ENCODE peak calls at places on chromosomes 5 and 9, in nine cellular contexts. One of them, this sample, is unnamed.

GRCh38 chr9:9912459-9912858 is 700.3 kb downstream of the PTPRD start:
- DNase-seq in gastrocnemius medialis: no peak
- DNase-seq in left lobe of liver: no peak
- DNase-seq in DMS153: no peak
- DNase-seq in heart right ventricle: no peak
- DNase-seq in sigmoid colon: no peak
- DNase-seq in bronchial epithelial cell: peak; percentile 15
- DNase-seq in hepatocyte: no peak
- DNase-seq in ELR: peak; percentile 0
- DNase-seq in this sample: peak; percentile 3

GRCh38 chr9:137295313-137296213 is 6.5 kb downstream of the NRARP start:
- DNase-seq in gastrocnemius medialis: no peak
- DNase-seq in left lobe of liver: no peak
- DNase-seq in DMS153: no peak
- DNase-seq in heart right ventricle: peak; percentile 19
- DNase-seq in sigmoid colon: no peak
- DNase-seq in bronchial epithelial cell: no peak
- DNase-seq in hepatocyte: peak; percentile 82
- DNase-seq in ELR: peak; percentile 40
- DNase-seq in this sample: peak; percentile 97

GRCh38 chr5:79025054-79025465 is 40.0 kb upstream of the ARSB start:
- DNase-seq in gastrocnemius medialis: peak; percentile 21
- DNase-seq in left lobe of liver: peak; percentile 68
- DNase-seq in DMS153: no peak
- DNase-seq in heart right ventricle: peak; percentile 59
- DNase-seq in sigmoid colon: peak; percentile 76
- DNase-seq in bronchial epithelial cell: peak; percentile 38
- DNase-seq in hepatocyte: peak; percentile 84
- DNase-seq in ELR: peak; percentile 68
- DNase-seq in this sample: peak; percentile 11

GRCh38 chr5:36607838-36608783 is 1.7 kb downstream of the SLC1A3 start:
- DNase-seq in gastrocnemius medialis: peak; percentile 32
- DNase-seq in left lobe of liver: no peak
- DNase-seq in DMS153: no peak
- DNase-seq in heart right ventricle: no peak
- DNase-seq in sigmoid colon: no peak
- DNase-seq in bronchial epithelial cell: peak; percentile 37
- DNase-seq in hepatocyte: peak; percentile 23
- DNase-seq in ELR: peak; percentile 34
- DNase-seq in this sample: no peak

GRCh38 chr5:107381189-107381856 is 289.4 kb downstream of the EFNA5 start:
- DNase-seq in gastrocnemius medialis: peak; percentile 30
- DNase-seq in left lobe of liver: no peak
- DNase-seq in DMS153: no peak
- DNase-seq in heart right ventricle: no peak
- DNase-seq in sigmoid colon: no peak
- DNase-seq in bronchial epithelial cell: peak; percentile 66
- DNase-seq in hepatocyte: peak; percentile 23
- DNase-seq in ELR: peak; percentile 90
- DNase-seq in this sample: no peak

GRCh38 chr5:33582417-33582816 is 141.7 kb downstream of the TARS1 start:
- DNase-seq in gastrocnemius medialis: no peak
- DNase-seq in left lobe of liver: no peak
- DNase-seq in DMS153: no peak
- DNase-seq in heart right ventricle: no peak
- DNase-seq in sigmoid colon: no peak
- DNase-seq in bronchial epithelial cell: no peak
- DNase-seq in hepatocyte: no peak
- DNase-seq in ELR: no peak
- DNase-seq in this sample: no peak

GRCh38 chr9:136201609-136202448 is 3.1 kb downstream of the LHX3 start:
- DNase-seq in gastrocnemius medialis: no peak
- DNase-seq in left lobe of liver: no peak
- DNase-seq in DMS153: no peak
- DNase-seq in heart right ventricle: no peak
- DNase-seq in sigmoid colon: no peak
- DNase-seq in bronchial epithelial cell: no peak
- DNase-seq in hepatocyte: peak; percentile 69
- DNase-seq in ELR: no peak
- DNase-seq in this sample: no peak

GRCh38 chr5:173310861-173311515 is 17.2 kb downstream of the STC2 start:
- DNase-seq in gastrocnemius medialis: no peak
- DNase-seq in left lobe of liver: no peak
- DNase-seq in DMS153: no peak
- DNase-seq in heart right ventricle: no peak
- DNase-seq in sigmoid colon: peak; percentile 87
- DNase-seq in bronchial epithelial cell: no peak
- DNase-seq in hepatocyte: no peak
- DNase-seq in ELR: no peak
- DNase-seq in this sample: no peak

GRCh38 chr5:138927979-138928378 is 52.8 kb upstream of the LRRTM2 start:
- DNase-seq in gastrocnemius medialis: peak; percentile 50
- DNase-seq in left lobe of liver: peak; percentile 91
- DNase-seq in DMS153: no peak
- DNase-seq in heart right ventricle: peak; percentile 76
- DNase-seq in sigmoid colon: no peak
- DNase-seq in bronchial epithelial cell: no peak
- DNase-seq in hepatocyte: peak; percentile 58
- DNase-seq in ELR: no peak
- DNase-seq in this sample: no peak

GRCh38 chr5:132205385-132206125 is 22.1 kb downstream of the P4HA2 start:
- DNase-seq in gastrocnemius medialis: no peak
- DNase-seq in left lobe of liver: no peak
- DNase-seq in DMS153: no peak
- DNase-seq in heart right ventricle: no peak
- DNase-seq in sigmoid colon: no peak
- DNase-seq in bronchial epithelial cell: no peak
- DNase-seq in hepatocyte: no peak
- DNase-seq in ELR: no peak
- DNase-seq in this sample: no peak

GRCh38 chr9:133210202-133210532 is 1.1 kb upstream of the OBP2B start:
- DNase-seq in gastrocnemius medialis: no peak
- DNase-seq in left lobe of liver: no peak
- DNase-seq in DMS153: no peak
- DNase-seq in heart right ventricle: no peak
- DNase-seq in sigmoid colon: no peak
- DNase-seq in bronchial epithelial cell: no peak
- DNase-seq in hepatocyte: no peak
- DNase-seq in ELR: no peak
- DNase-seq in this sample: no peak

GRCh38 chr9:109206670-109207069 is 39.6 kb upstream of the FRRS1L start:
- DNase-seq in gastrocnemius medialis: no peak
- DNase-seq in left lobe of liver: no peak
- DNase-seq in DMS153: no peak
- DNase-seq in heart right ventricle: no peak
- DNase-seq in sigmoid colon: no peak
- DNase-seq in bronchial epithelial cell: peak; percentile 34
- DNase-seq in hepatocyte: peak; percentile 32
- DNase-seq in ELR: peak; percentile 46
- DNase-seq in this sample: no peak

GRCh38 chr5:146048994-146049703 is 56.2 kb downstream of the PLAC8L1 start:
- DNase-seq in gastrocnemius medialis: peak; percentile 35
- DNase-seq in left lobe of liver: peak; percentile 50
- DNase-seq in DMS153: peak; percentile 20
- DNase-seq in heart right ventricle: peak; percentile 56
- DNase-seq in sigmoid colon: no peak
- DNase-seq in bronchial epithelial cell: peak; percentile 68
- DNase-seq in hepatocyte: peak; percentile 81
- DNase-seq in ELR: peak; percentile 81
- DNase-seq in this sample: peak; percentile 83

GRCh38 chr5:16856531-16856930 is 79.6 kb downstream of the MYO10 start:
- DNase-seq in gastrocnemius medialis: no peak
- DNase-seq in left lobe of liver: no peak
- DNase-seq in DMS153: no peak
- DNase-seq in heart right ventricle: no peak
- DNase-seq in sigmoid colon: no peak
- DNase-seq in bronchial epithelial cell: peak; percentile 99
- DNase-seq in hepatocyte: no peak
- DNase-seq in ELR: peak; percentile 92
- DNase-seq in this sample: no peak

GRCh38 chr5:91928751-91929521 is 545.8 kb upstream of the ARRDC3 start:
- DNase-seq in gastrocnemius medialis: no peak
- DNase-seq in left lobe of liver: no peak
- DNase-seq in DMS153: no peak
- DNase-seq in heart right ventricle: no peak
- DNase-seq in sigmoid colon: no peak
- DNase-seq in bronchial epithelial cell: peak; percentile 51
- DNase-seq in hepatocyte: peak; percentile 13
- DNase-seq in ELR: peak; percentile 50
- DNase-seq in this sample: peak; percentile 23

GRCh38 chr5:124102491-124102890 is 590.5 kb downstream of the CSNK1G3 start:
- DNase-seq in gastrocnemius medialis: no peak
- DNase-seq in left lobe of liver: no peak
- DNase-seq in DMS153: no peak
- DNase-seq in heart right ventricle: no peak
- DNase-seq in sigmoid colon: no peak
- DNase-seq in bronchial epithelial cell: no peak
- DNase-seq in hepatocyte: no peak
- DNase-seq in ELR: peak; percentile 2
- DNase-seq in this sample: no peak

GRCh38 chr5:141876628-141877477 is 1.4 kb downstream of the PCDH1 start:
- DNase-seq in gastrocnemius medialis: no peak
- DNase-seq in left lobe of liver: peak; percentile 68
- DNase-seq in DMS153: no peak
- DNase-seq in heart right ventricle: no peak
- DNase-seq in sigmoid colon: no peak
- DNase-seq in bronchial epithelial cell: peak; percentile 33
- DNase-seq in hepatocyte: peak; percentile 30
- DNase-seq in ELR: no peak
- DNase-seq in this sample: peak; percentile 90

GRCh38 chr5:131328536-131329186 is 64.8 kb downstream of the CDC42SE2 start:
- DNase-seq in gastrocnemius medialis: no peak
- DNase-seq in left lobe of liver: no peak
- DNase-seq in DMS153: no peak
- DNase-seq in heart right ventricle: no peak
- DNase-seq in sigmoid colon: no peak
- DNase-seq in bronchial epithelial cell: peak; percentile 88
- DNase-seq in hepatocyte: peak; percentile 36
- DNase-seq in ELR: peak; percentile 85
- DNase-seq in this sample: peak; percentile 14

GRCh38 chr5:72063219-72063819 is 44.0 kb upstream of the MAP1B start:
- DNase-seq in gastrocnemius medialis: no peak
- DNase-seq in left lobe of liver: no peak
- DNase-seq in DMS153: no peak
- DNase-seq in heart right ventricle: no peak
- DNase-seq in sigmoid colon: no peak
- DNase-seq in bronchial epithelial cell: peak; percentile 25
- DNase-seq in hepatocyte: peak; percentile 39
- DNase-seq in ELR: peak; percentile 54
- DNase-seq in this sample: peak; percentile 72

GRCh38 chr9:22722492-22722891 is 275.9 kb downstream of the DMRTA1 start:
- DNase-seq in gastrocnemius medialis: no peak
- DNase-seq in left lobe of liver: no peak
- DNase-seq in DMS153: no peak
- DNase-seq in heart right ventricle: no peak
- DNase-seq in sigmoid colon: no peak
- DNase-seq in bronchial epithelial cell: peak; percentile 4
- DNase-seq in hepatocyte: no peak
- DNase-seq in ELR: peak; percentile 4
- DNase-seq in this sample: no peak

GRCh38 chr9:126117631-126118030 is 209.0 kb upstream of the MVB12B start:
- DNase-seq in gastrocnemius medialis: no peak
- DNase-seq in left lobe of liver: peak; percentile 11
- DNase-seq in DMS153: no peak
- DNase-seq in heart right ventricle: no peak
- DNase-seq in sigmoid colon: peak; percentile 44
- DNase-seq in bronchial epithelial cell: no peak
- DNase-seq in hepatocyte: no peak
- DNase-seq in ELR: no peak
- DNase-seq in this sample: no peak

GRCh38 chr5:179373101-179373934 is 28.1 kb upstream of the ADAMTS2 start:
- DNase-seq in gastrocnemius medialis: no peak
- DNase-seq in left lobe of liver: no peak
- DNase-seq in DMS153: no peak
- DNase-seq in heart right ventricle: no peak
- DNase-seq in sigmoid colon: peak; percentile 40
- DNase-seq in bronchial epithelial cell: no peak
- DNase-seq in hepatocyte: no peak
- DNase-seq in ELR: no peak
- DNase-seq in this sample: no peak

GRCh38 chr5:102855684-102856373 is 100.7 kb downstream of the PAM start:
- DNase-seq in gastrocnemius medialis: no peak
- DNase-seq in left lobe of liver: no peak
- DNase-seq in DMS153: no peak
- DNase-seq in heart right ventricle: no peak
- DNase-seq in sigmoid colon: no peak
- DNase-seq in bronchial epithelial cell: no peak
- DNase-seq in hepatocyte: no peak
- DNase-seq in ELR: no peak
- DNase-seq in this sample: no peak

GRCh38 chr5:129345213-129345925 is 114.7 kb upstream of the ADAMTS19 start:
- DNase-seq in gastrocnemius medialis: no peak
- DNase-seq in left lobe of liver: no peak
- DNase-seq in DMS153: no peak
- DNase-seq in heart right ventricle: no peak
- DNase-seq in sigmoid colon: no peak
- DNase-seq in bronchial epithelial cell: no peak
- DNase-seq in hepatocyte: no peak
- DNase-seq in ELR: no peak
- DNase-seq in this sample: no peak

GRCh38 chr5:134463176-134463720 is 51.6 kb upstream of the CDKN2AIPNL start:
- DNase-seq in gastrocnemius medialis: no peak
- DNase-seq in left lobe of liver: no peak
- DNase-seq in DMS153: no peak
- DNase-seq in heart right ventricle: no peak
- DNase-seq in sigmoid colon: no peak
- DNase-seq in bronchial epithelial cell: no peak
- DNase-seq in hepatocyte: no peak
- DNase-seq in ELR: no peak
- DNase-seq in this sample: no peak

GRCh38 chr5:62960781-62961180 is 382.2 kb downstream of the LRRC70 start:
- DNase-seq in gastrocnemius medialis: no peak
- DNase-seq in left lobe of liver: no peak
- DNase-seq in DMS153: no peak
- DNase-seq in heart right ventricle: no peak
- DNase-seq in sigmoid colon: no peak
- DNase-seq in bronchial epithelial cell: no peak
- DNase-seq in hepatocyte: no peak
- DNase-seq in ELR: no peak
- DNase-seq in this sample: no peak

GRCh38 chr5:124902097-124902821 is 155.8 kb upstream of the ZNF608 start:
- DNase-seq in gastrocnemius medialis: no peak
- DNase-seq in left lobe of liver: no peak
- DNase-seq in DMS153: peak; percentile 44
- DNase-seq in heart right ventricle: no peak
- DNase-seq in sigmoid colon: no peak
- DNase-seq in bronchial epithelial cell: peak; percentile 41
- DNase-seq in hepatocyte: no peak
- DNase-seq in ELR: no peak
- DNase-seq in this sample: no peak

GRCh38 chr9:75046725-75047345 is 18.7 kb upstream of the CARNMT1 start:
- DNase-seq in gastrocnemius medialis: no peak
- DNase-seq in left lobe of liver: no peak
- DNase-seq in DMS153: no peak
- DNase-seq in heart right ventricle: no peak
- DNase-seq in sigmoid colon: no peak
- DNase-seq in bronchial epithelial cell: no peak
- DNase-seq in hepatocyte: no peak
- DNase-seq in ELR: no peak
- DNase-seq in this sample: no peak

GRCh38 chr9:114114364-114114763 is 15.3 kb upstream of the KIF12 start:
- DNase-seq in gastrocnemius medialis: no peak
- DNase-seq in left lobe of liver: no peak
- DNase-seq in DMS153: no peak
- DNase-seq in heart right ventricle: no peak
- DNase-seq in sigmoid colon: no peak
- DNase-seq in bronchial epithelial cell: peak; percentile 48
- DNase-seq in hepatocyte: no peak
- DNase-seq in ELR: peak; percentile 57
- DNase-seq in this sample: no peak

This sample was measured in T47D.